ENCODE peak calls at places on chromosomes 2 and 18, in four cellular contexts. U is IMR-90, Y is endothelial cell of umbilical vein, J is K562. D is an unnamed sample.

GRCh38 chr18:55381277-55381676 is 206.7 kb downstream of the TCF4 start:
- DNase-seq in J (no peak), U (peak; percentile 89), Y (no peak), D (no peak)

GRCh38 chr2:158546412-158547144 is 89.8 kb downstream of the PKP4 start:
- DNase-seq in U (no peak), Y (no peak), J (peak; percentile 22), D (no peak)

GRCh38 chr2:224027070-224027469 is 12.0 kb downstream of the SERPINE2 start:
- DNase-seq in J (no peak), U (no peak), Y (no peak), D (no peak)

GRCh38 chr2:147451131-147451530 is 393.7 kb upstream of the ACVR2A start:
- DNase-seq in U (no peak), J (no peak), Y (no peak), D (no peak)

GRCh38 chr2:29405266-29405665 is 290.1 kb downstream of the CLIP4 start:
- DNase-seq in U (no peak), Y (no peak), J (no peak), D (no peak)

GRCh38 chr2:17353268-17353667 is 165.0 kb downstream of the RAD51AP2 start:
- DNase-seq in Y (no peak), U (no peak), J (no peak), D (no peak)

GRCh38 chr18:51647346-51647745 is 449.9 kb upstream of the MEX3C start:
- DNase-seq in Y (no peak), J (no peak), U (no peak), D (no peak)

GRCh38 chr2:37324536-37324785 is 172 bp downstream of the PRKD3 start:
- DNase-seq in J (peak; percentile 66), Y (no peak), U (peak; percentile 74), D (no peak)

GRCh38 chr2:211364911-211365310 is 808.5 kb downstream of the CPS1 start:
- DNase-seq in Y (no peak), J (no peak), U (no peak), D (no peak)

GRCh38 chr2:22798389-22798788 is 586.6 kb upstream of the KLHL29 start:
- DNase-seq in J (no peak), U (no peak), Y (no peak), D (no peak)

GRCh38 chr18:23828426-23828825 is 139.2 kb downstream of the LAMA3 start:
- DNase-seq in Y (peak; percentile 80), U (peak; percentile 68), J (peak; percentile 23), D (no peak)

DNA sequence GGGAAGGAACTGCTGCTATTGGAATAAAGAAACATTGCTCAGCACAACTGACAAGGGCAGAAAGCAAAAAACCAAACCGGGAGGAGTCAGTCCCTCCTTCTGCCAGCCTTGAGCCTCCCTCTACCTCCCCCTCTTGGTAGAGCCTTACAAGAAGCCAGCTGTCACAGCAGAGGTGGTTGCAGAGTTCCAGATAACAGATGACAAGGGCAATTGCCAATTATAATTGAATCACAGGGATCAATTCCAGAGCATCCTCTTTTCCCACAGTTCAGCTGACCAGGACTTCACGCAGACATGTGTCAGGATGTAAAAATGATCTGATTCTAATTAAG is 548.2 kb upstream of the LRRTM1 start:
- DNase-seq in J (no peak), Y (no peak), U (no peak), D (no peak)
- H2AFZ ChIP-seq in J (no peak overlapping the region), Y (no peak overlapping the region), U (no peak overlapping the region), D (no peak overlapping the region)

DNA sequence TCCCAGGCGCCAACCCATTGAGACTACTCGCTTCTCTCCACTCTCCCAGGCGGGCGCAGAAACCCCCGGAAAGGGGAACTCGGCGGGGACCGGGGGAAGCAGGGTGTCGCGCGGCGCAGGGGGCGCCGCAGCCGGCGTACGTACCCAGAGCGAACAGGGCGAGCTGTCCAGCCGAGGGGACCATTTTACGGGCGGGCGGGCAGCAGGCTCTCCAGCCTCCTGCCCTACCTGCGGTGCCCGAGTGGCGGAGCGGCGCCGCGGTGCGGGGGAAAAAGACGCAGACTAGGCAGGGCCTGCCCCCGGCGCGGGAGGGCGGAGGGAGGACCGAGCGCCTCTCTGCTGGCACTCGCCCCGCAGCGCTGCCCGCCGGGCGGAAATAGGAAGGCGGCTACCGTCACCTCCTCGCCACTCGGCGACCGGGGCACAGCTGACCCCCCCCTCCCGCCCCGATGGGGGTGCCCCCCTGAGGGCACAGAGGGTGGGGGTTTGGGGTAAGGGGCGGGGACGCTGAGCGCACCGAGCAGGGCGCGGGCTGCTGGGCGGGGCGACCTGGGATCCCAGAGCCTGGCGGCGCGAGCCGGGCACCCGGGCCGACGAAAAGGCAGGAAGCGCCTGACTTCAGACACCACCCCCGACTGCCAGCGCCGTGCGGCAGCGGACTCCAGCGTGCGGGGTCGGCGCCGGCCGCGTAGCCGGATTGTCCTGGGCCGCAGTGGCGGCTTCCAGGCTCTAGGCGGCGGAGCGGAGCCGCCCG is at the start of gene TGFA:
- DNase-seq in J (peak; percentile 61), Y (peak; percentile 38), U (no peak), D (peak; percentile 71)
- H3K9me1 ChIP-seq in J (no peaks in the 10 kb centered on the region), Y (no peaks in the 10 kb centered on the region), U (no peaks in the 10 kb centered on the region), D (peaks cover 3% of the 10 kb centered on the region)

GRCh38 chr2:104888489-104889245 is 34.8 kb downstream of the POU3F3 start:
- DNase-seq in J (no peak), U (no peak), Y (no peak), D (no peak)
- H2AFZ ChIP-seq in J (peak overlapping the region; percentile 47), U (no peak overlapping the region), Y (no peak overlapping the region), D (no peak overlapping the region)

GRCh38 chr2:125560855-125561254 is 1095.1 kb upstream of the GYPC start:
- DNase-seq in U (no peak), J (no peak), Y (no peak), D (no peak)

GRCh38 chr2:125564471-125564870 is 1091.5 kb upstream of the GYPC start:
- DNase-seq in J (no peak), Y (no peak), U (no peak), D (no peak)

GRCh38 chr2:125559186-125559585 is 1096.8 kb upstream of the GYPC start:
- DNase-seq in Y (no peak), J (no peak), U (no peak), D (no peak)

GRCh38 chr2:125562924-125563323 is 1093.0 kb upstream of the GYPC start:
- DNase-seq in J (no peak), Y (no peak), U (no peak), D (no peak)

GRCh38 chr2:125561302-125561701 is 1094.7 kb upstream of the GYPC start:
- DNase-seq in J (no peak), U (no peak), Y (no peak), D (no peak)
- H3K9me1 ChIP-seq in J (no peaks in the 10 kb centered on the region), U (no peaks in the 10 kb centered on the region), Y (no peaks in the 10 kb centered on the region), D (no peaks in the 10 kb centered on the region)

GRCh38 chr2:231634412-231634811 is 41.7 kb downstream of the TEX44 start:
- DNase-seq in U (no peak), Y (no peak), J (no peak), D (no peak)

GRCh38 chr2:231627384-231628156 is 34.9 kb downstream of the TEX44 start:
- DNase-seq in J (no peak), U (peak; percentile 44), Y (no peak), D (no peak)

GRCh38 chr2:231633259-231633976 is 40.8 kb downstream of the TEX44 start:
- DNase-seq in J (no peak), U (no peak), Y (no peak), D (no peak)

GRCh38 chr2:231632559-231633142 is 40.0 kb downstream of the TEX44 start:
- DNase-seq in Y (no peak), U (peak; percentile 96), J (no peak), D (no peak)
- H2AFZ ChIP-seq in Y (no peak overlapping the region), U (peak overlapping the region; percentile 73), J (no peak overlapping the region), D (no peak overlapping the region)